ENCODE peak calls at places on chromosomes 1 and 21, in ten cellular contexts. C is stimulated activated CD4-positive, alpha-beta T cell treated with anti-CD3 and anti-CD28 coated beads, Interleukin-15, amount 100 ng/mL, for 1 hour; H is natural killer cell treated with Interleukin-12 subunit alpha and Interleukin-12 subunit beta and Interleukin-15 and Interleukin-18, amount 100 ng/mL, for 72 hours; Y is LoVo; U is stimulated activated naive B cell treated with anti-CD40 and anti-IgM and Interleukin-4, amounts not matched to agents 10 μg/mL and 1 μg/mL and 100 μg/mL, for 72 hours; F is NCI-H446; K is sigmoid colon; Q is NCI-H345; N is GF-D8; X is immature natural killer cell. D is an unnamed sample.
A peak's percentile ranks its signal among the peaks of the same experiment; 100 is the strongest.

GRCh38 chr1:236166041-236166440 is 23.7 kb downstream of the GPR137B start:
- DNase-seq in C (no peak), H (no peak), Y (no peak), U (no peak), F (no peak), K (no peak), Q (no peak), N (no peak), X (no peak), D (no peak)

GRCh38 chr21:33374874-33375644 is 28.2 kb upstream of the IFNGR2 start:
- DNase-seq in C (no peak), H (peak; percentile 51), Y (no peak), U (no peak), F (no peak), K (no peak), Q (no peak), N (no peak), X (peak; percentile 39), D (no peak)

GRCh38 chr1:188372821-188373220 is 1544.1 kb downstream of the PLA2G4A start:
- DNase-seq in C (no peak), H (no peak), Y (no peak), U (no peak), F (no peak), K (no peak), Q (no peak), N (no peak), X (no peak), D (no peak)

GRCh38 chr1:2386636-2387611 is 4.4 kb downstream of the MORN1 start:
- DNase-seq in C (no peak), H (peak; percentile 54), Y (no peak), U (no peak), F (no peak), K (peak; percentile 63), Q (no peak), N (no peak), X (no peak), D (no peak)

GRCh38 chr1:9717193-9718005 is 65.9 kb downstream of the PIK3CD start:
- DNase-seq in C (peak; percentile 78), H (peak; percentile 88), Y (no peak), U (peak; percentile 70), F (no peak), K (peak; percentile 83), Q (no peak), N (peak; percentile 83), X (peak; percentile 89), D (no peak)

GRCh38 chr21:37878946-37879660 is 37.2 kb downstream of the KCNJ6 start:
- DNase-seq in C (no peak), H (no peak), Y (peak; percentile 15), U (no peak), F (peak; percentile 5), K (no peak), Q (no peak), N (no peak), X (no peak), D (no peak)

GRCh38 chr1:94866178-94866822 is 46.1 kb downstream of the SLC44A3 start:
- DNase-seq in C (no peak), H (no peak), Y (no peak), U (no peak), F (no peak), K (no peak), Q (peak; percentile 15), N (no peak), X (no peak), D (no peak)

GRCh38 chr1:89563957-89564604 is 39.5 kb downstream of the LRRC8B start:
- DNase-seq in C (no peak), H (no peak), Y (no peak), U (no peak), F (no peak), K (no peak), Q (no peak), N (no peak), X (no peak), D (no peak)

GRCh38 chr1:209411491-209411929 is 172.0 kb upstream of the CAMK1G start:
- DNase-seq in C (no peak), H (no peak), Y (no peak), U (no peak), F (peak; percentile 84), K (no peak), Q (no peak), N (no peak), X (no peak), D (no peak)

GRCh38 chr1:73452522-73452921 is 745.5 kb downstream of the LRRIQ3 start:
- DNase-seq in C (no peak), H (no peak), Y (no peak), U (no peak), F (no peak), K (no peak), Q (no peak), N (no peak), X (no peak), D (no peak)

GRCh38 chr1:154295408-154296235 is 23.2 kb downstream of the HAX1 start:
- DNase-seq in C (no peak), H (no peak), Y (no peak), U (no peak), F (no peak), K (no peak), Q (no peak), N (peak; percentile 3), X (no peak), D (no peak)

GRCh38 chr1:86914998-86915736 is 732 bp downstream of the HS2ST1 start:
- DNase-seq in C (peak; percentile 14), H (peak; percentile 65), Y (peak; percentile 56), U (peak; percentile 41), F (peak; percentile 26), K (peak; percentile 79), Q (peak; percentile 55), N (peak; percentile 20), X (peak; percentile 45), D (peak; percentile 30)

GRCh38 chr1:113219377-113219776 is 146.4 kb downstream of the LRIG2 start:
- DNase-seq in C (no peak), H (no peak), Y (no peak), U (no peak), F (no peak), K (no peak), Q (no peak), N (no peak), X (no peak), D (no peak)

GRCh38 chr1:28417441-28418277 is 48.1 kb downstream of the PHACTR4 start:
- DNase-seq in C (no peak), H (no peak), Y (peak; percentile 83), U (no peak), F (no peak), K (no peak), Q (no peak), N (peak; percentile 17), X (no peak), D (no peak)

GRCh38 chr1:173002891-173003582 is 47.7 kb downstream of the TNFSF18 start:
- DNase-seq in C (no peak), H (no peak), Y (no peak), U (no peak), F (no peak), K (no peak), Q (no peak), N (no peak), X (no peak), D (no peak)

GRCh38 chr1:228090613-228091081 is 8.1 kb downstream of the ARF1 start:
- DNase-seq in C (no peak), H (no peak), Y (no peak), U (no peak), F (no peak), K (peak; percentile 60), Q (no peak), N (no peak), X (no peak), D (no peak)